ENCODE peak calls at places on chromosome 15, in nine cellular contexts. Y is GM12865, W is ovary, D is brain microvascular endothelial cell, Q is HFFc6, T is mucosa of descending colon, M is mammary epithelial cell, P is PC-3, H is epithelial cell of esophagus. U is an unnamed sample.

GRCh38 chr15:59199775-59200465 is 6.7 kb upstream of the LDHAL6B start:
- DNase-seq in H (peak; percentile 70), D (peak; percentile 77), P (peak; percentile 86), M (peak; percentile 65), T (no peak), Y (no peak), W (no peak), Q (peak; percentile 84), U (no peak)

GRCh38 chr15:85672338-85673097 is 122.2 kb downstream of the KLHL25 start:
- DNase-seq in T (no peak), Q (peak; percentile 29), Y (no peak), D (no peak), M (peak; percentile 5), W (no peak), P (peak; percentile 11), H (no peak), U (no peak)

GRCh38 chr15:62491642-62492041 is 326.6 kb upstream of the C2CD4B start:
- DNase-seq in H (no peak), D (peak; percentile 63), P (no peak), M (no peak), W (no peak), T (no peak), Y (no peak), Q (peak; percentile 28), U (no peak)

GRCh38 chr15:57237282-57237642 is 139.0 kb upstream of the CGNL1 start:
- DNase-seq in Q (no peak), M (no peak), D (no peak), W (no peak), P (no peak), T (no peak), H (no peak), Y (no peak), U (no peak)

GRCh38 chr15:54277834-54278233 is 299.6 kb downstream of the UNC13C start:
- DNase-seq in M (no peak), W (no peak), T (no peak), D (no peak), P (no peak), Q (no peak), H (no peak), Y (no peak), U (no peak)

GRCh38 chr15:50229336-50229735 is 36.2 kb downstream of the HDC start:
- DNase-seq in H (no peak), T (no peak), P (no peak), Y (no peak), M (no peak), D (peak; percentile 26), Q (peak; percentile 54), W (no peak), U (no peak)

GRCh38 chr15:95644476-95644875 is 686.0 kb upstream of the NR2F2 start:
- DNase-seq in Y (no peak), T (no peak), P (no peak), H (no peak), Q (peak; percentile 4), D (no peak), W (no peak), M (no peak), U (no peak)

GRCh38 chr15:100807028-100807427 is 72.6 kb upstream of the ALDH1A3 start:
- DNase-seq in P (no peak), D (no peak), H (no peak), M (no peak), Q (no peak), W (no peak), T (no peak), Y (no peak), U (no peak)

GRCh38 chr15:58440181-58440910 is 8.6 kb downstream of the LIPC start:
- DNase-seq in Q (peak; percentile 41), H (peak; percentile 59), P (peak; percentile 56), Y (no peak), M (peak; percentile 52), W (no peak), D (peak; percentile 45), T (no peak), U (no peak)

GRCh38 chr15:33126559-33127290 is 67.8 kb downstream of the FMN1 start:
- DNase-seq in H (peak; percentile 94), Y (peak; percentile 34), P (peak; percentile 98), M (peak; percentile 83), D (peak; percentile 86), T (peak; percentile 70), Q (peak; percentile 94), W (peak; percentile 19), U (no peak)

GRCh38 chr15:68315495-68316007 is 38.0 kb downstream of the FEM1B start:
- DNase-seq in D (no peak), T (no peak), M (no peak), Q (no peak), Y (no peak), W (peak; percentile 23), H (no peak), P (no peak), U (peak; percentile 16)

GRCh38 chr15:76533060-76533955 is 196.7 kb downstream of the ISL2 start:
- DNase-seq in Y (no peak), T (no peak), W (no peak), H (peak; percentile 93), Q (no peak), D (no peak), M (peak; percentile 12), P (peak; percentile 94), U (no peak)

GRCh38 chr15:57213783-57214366 is 162.4 kb upstream of the CGNL1 start:
- DNase-seq in W (no peak), D (no peak), P (peak; percentile 55), T (no peak), H (peak; percentile 48), Y (peak; percentile 36), Q (peak; percentile 56), M (peak; percentile 24), U (no peak)

GRCh38 chr15:80252281-80252619 is 237 bp upstream of the CTXND1 start:
- DNase-seq in Q (no peak), M (no peak), H (no peak), D (no peak), Y (no peak), P (no peak), W (no peak), T (no peak), U (no peak)

GRCh38 chr15:78104119-78104479 is 11.7 kb downstream of the SH2D7 start:
- DNase-seq in M (no peak), H (no peak), Q (no peak), T (no peak), Y (no peak), D (no peak), W (no peak), P (no peak), U (no peak)

GRCh38 chr15:22956980-22957264 is 23.2 kb downstream of the CYFIP1 start:
- DNase-seq in Y (no peak), M (no peak), Q (no peak), H (no peak), D (no peak), W (no peak), P (no peak), T (no peak), U (no peak)

DNA sequence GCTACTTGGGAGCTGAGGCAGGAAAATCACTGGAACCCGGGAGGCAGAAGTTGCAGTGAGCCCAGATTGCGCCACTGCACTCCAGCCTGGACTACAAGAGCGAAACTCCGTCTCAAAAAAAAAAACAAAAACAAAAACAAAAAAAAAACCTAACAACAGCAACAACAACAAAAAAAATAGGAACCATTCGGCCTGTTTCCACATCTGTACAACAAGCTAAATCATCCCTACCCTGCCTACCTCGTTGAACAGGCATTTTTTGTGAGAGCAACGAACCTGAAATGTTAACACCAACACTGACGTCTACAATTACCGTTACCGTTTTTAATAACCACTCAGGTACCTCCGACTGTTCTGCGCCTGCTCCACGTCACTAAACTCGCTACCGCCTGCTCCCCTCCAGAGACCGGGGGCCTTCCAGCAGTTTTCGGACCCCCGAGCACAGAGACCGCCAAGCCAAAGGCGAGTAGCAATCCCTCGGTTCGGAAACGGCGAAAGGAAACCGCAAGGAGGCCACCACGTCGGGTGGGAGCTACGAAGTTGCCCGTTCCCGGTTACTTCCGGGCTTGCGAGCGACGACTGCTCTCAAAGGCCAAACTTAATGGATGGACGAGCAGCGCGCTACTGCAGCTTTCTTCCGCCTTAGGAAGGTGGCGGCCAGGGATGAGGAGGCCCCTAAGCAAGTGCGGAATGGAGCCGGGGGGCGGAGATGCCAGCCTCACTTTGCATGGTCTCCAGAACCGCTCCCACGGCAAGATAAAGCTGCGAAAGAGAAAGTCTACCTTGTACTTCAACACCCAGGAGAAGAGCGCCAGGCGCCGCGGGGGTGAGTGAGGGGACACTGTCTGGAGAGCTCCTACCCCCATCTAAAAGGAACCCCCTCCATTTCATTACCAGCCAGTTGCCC is at the start of the genes PIGB and PIGBOS1:
- DNase-seq in T (peak; percentile 93), D (peak; percentile 84), H (peak; percentile 88), W (peak; percentile 84), Y (peak; percentile 95), P (peak; percentile 76), M (peak; percentile 85), Q (peak; percentile 79), U (peak; percentile 44)
- TF ChIP-seq CTCF in T (no peak), D (peak; percentile 15), H (no peak), W (no peak), Y (no peak), P (no peak), M (no peak), Q (no peak), U (no peak)

GRCh38 chr15:43347114-43347513 is 16.7 kb upstream of the LCMT2 start:
- DNase-seq in D (no peak), H (no peak), Y (no peak), M (no peak), P (no peak), Q (no peak), T (no peak), W (no peak), U (no peak)

GRCh38 chr15:43346305-43346704 is 15.9 kb upstream of the LCMT2 start:
- DNase-seq in D (no peak), H (no peak), M (no peak), Q (no peak), T (no peak), W (no peak), Y (no peak), P (peak; percentile 23), U (no peak)
- TF ChIP-seq CTCF in D (no peak), H (no peak), M (no peak), Q (peak; percentile 34), T (no peak), W (no peak), Y (no peak), P (no peak), U (no peak)

DNA sequence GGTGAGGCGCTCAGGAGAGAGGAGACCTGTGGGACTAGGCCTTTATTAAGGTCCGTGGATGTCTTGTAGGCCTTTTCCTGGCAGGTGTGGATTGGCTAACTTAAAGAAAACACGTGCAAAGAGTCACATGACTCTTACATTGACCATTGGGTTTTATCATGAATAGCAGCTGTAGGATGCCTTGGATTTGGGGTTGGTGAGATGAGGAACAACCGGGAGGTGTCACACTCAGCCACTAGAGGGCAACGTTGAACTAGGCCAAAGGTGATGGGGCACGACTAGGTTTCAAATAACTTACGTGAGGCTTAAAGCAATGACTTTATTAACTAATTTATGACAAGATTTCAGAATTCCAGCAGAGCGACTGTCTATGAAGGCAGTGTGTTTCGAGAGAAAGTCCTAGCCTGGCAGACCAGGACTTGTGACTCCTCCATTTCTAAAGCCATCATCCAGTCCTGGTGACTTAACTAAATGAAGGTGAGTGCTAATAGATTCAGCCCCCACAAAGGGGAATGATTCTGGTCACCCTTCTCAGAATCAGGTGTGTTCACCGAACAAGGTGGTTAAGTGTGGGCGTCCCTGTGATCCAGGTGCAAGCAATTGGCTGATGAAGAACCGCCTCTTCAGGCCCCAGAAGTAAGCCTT is 345.6 kb downstream of the MCTP2 start:
- DNase-seq in P (peak; percentile 25), D (no peak), Q (no peak), Y (peak; percentile 47), M (peak; percentile 31), H (peak; percentile 58), W (no peak), T (no peak), U (no peak)
- TF ChIP-seq CTCF in P (peak; percentile 63), D (peak; percentile 46), Q (peak; percentile 60), Y (peak; percentile 84), M (peak; percentile 87), H (peak; percentile 86), W (no peak), T (no peak), U (no peak)

GRCh38 chr15:65083262-65083701 is 6.7 kb downstream of the KBTBD13 start:
- DNase-seq in M (no peak), H (no peak), W (no peak), D (no peak), T (no peak), Q (no peak), Y (no peak), P (no peak), U (no peak)
- TF ChIP-seq CTCF in M (no peak), H (peak; percentile 29), W (no peak), D (peak; percentile 58), T (no peak), Q (peak; percentile 45), Y (no peak), P (no peak), U (no peak)